ENCODE peak calls at places on chromosomes 2 and 18, in nine cellular contexts. A, P, U, R, E, W, T, I and H are unnamed samples.

GRCh38 chr2:134460583-134460998 is 206.7 kb downstream of the MGAT5 start:
- DNase-seq in A (no peak), W (peak; percentile 86), T (peak; percentile 54), U (peak; percentile 13), R (no peak), P (peak; percentile 35), E (peak; percentile 58), I (peak; percentile 75), H (peak; percentile 54)

GRCh38 chr2:148006249-148007007 is 14.1 kb downstream of the ORC4 start:
- DNase-seq in P (no peak), I (no peak), U (no peak), W (no peak), T (no peak), E (no peak), A (no peak), R (no peak), H (no peak)

GRCh38 chr2:239685556-239685955 is 284.7 kb upstream of the HDAC4 start:
- DNase-seq in W (no peak), P (no peak), R (no peak), U (no peak), I (no peak), E (no peak), T (no peak), A (no peak), H (no peak)

GRCh38 chr2:159000072-159000471 is 31.6 kb downstream of the TANC1 start:
- DNase-seq in R (no peak), T (no peak), A (no peak), P (no peak), U (no peak), I (no peak), W (no peak), E (no peak), H (no peak)

GRCh38 chr18:23215294-23215693 is 80.0 kb downstream of the CABLES1 start:
- DNase-seq in I (no peak), W (no peak), E (no peak), U (no peak), T (no peak), R (no peak), A (no peak), P (no peak), H (no peak)

GRCh38 chr2:65349863-65350262 is 82.5 kb downstream of the SPRED2 start:
- DNase-seq in P (peak; percentile 74), E (peak; percentile 79), T (no peak), A (no peak), I (no peak), U (peak; percentile 60), W (peak; percentile 32), R (no peak), H (no peak)

GRCh38 chr2:241853651-241854341 is 4.9 kb downstream of the PDCD1 start:
- DNase-seq in P (no peak), U (no peak), I (no peak), T (no peak), W (no peak), A (no peak), E (peak; percentile 57), R (no peak), H (no peak)

GRCh38 chr2:158715352-158715751 is 79.8 kb upstream of the DAPL1 start:
- DNase-seq in R (no peak), T (no peak), A (no peak), U (no peak), P (no peak), I (no peak), W (no peak), E (no peak), H (no peak)

GRCh38 chr2:173521450-173522192 is 166.9 kb downstream of the CDCA7 start:
- DNase-seq in E (peak; percentile 8), I (no peak), P (no peak), W (no peak), A (no peak), T (no peak), U (no peak), R (no peak), H (no peak)

GRCh38 chr2:227125506-227125905 is 38.5 kb downstream of the COL4A4 start:
- DNase-seq in U (no peak), E (no peak), I (no peak), R (no peak), W (no peak), P (no peak), A (no peak), T (no peak), H (no peak)

GRCh38 chr2:100416939-100417744 is at the start of gene CHST10:
- DNase-seq in A (peak; percentile 18), I (peak; percentile 72), P (peak; percentile 57), W (peak; percentile 50), R (peak; percentile 14), E (peak; percentile 61), U (peak; percentile 9), T (peak; percentile 81), H (peak; percentile 64)

GRCh38 chr2:64707276-64707675 is 53.6 kb upstream of the SERTAD2 start:
- DNase-seq in I (no peak), A (no peak), U (no peak), P (no peak), R (no peak), W (no peak), T (no peak), E (no peak), H (no peak)

GRCh38 chr2:206832886-206833285 is 67.5 kb downstream of the FASTKD2 start:
- DNase-seq in R (no peak), U (no peak), E (peak; percentile 5), I (no peak), W (no peak), P (no peak), T (no peak), A (no peak), H (no peak)

GRCh38 chr2:236396818-236397350 is 132.7 kb upstream of the ASB18 start:
- DNase-seq in U (no peak), T (no peak), R (no peak), A (no peak), P (no peak), E (no peak), I (no peak), W (no peak), H (no peak)

GRCh38 chr2:24491626-24492282 is 700 bp downstream of the NCOA1 start:
- DNase-seq in I (peak; percentile 60), R (peak; percentile 33), T (peak; percentile 62), U (no peak), E (peak; percentile 32), A (peak; percentile 42), P (peak; percentile 62), W (peak; percentile 50), H (peak; percentile 68)

GRCh38 chr2:217685255-217685605 is 317.6 kb downstream of the TNS1 start:
- DNase-seq in A (no peak), I (no peak), T (no peak), U (peak; percentile 94), P (no peak), E (peak; percentile 82), W (peak; percentile 39), R (no peak), H (no peak)

GRCh38 chr2:38191516-38191915 is 115.6 kb upstream of the CYP1B1 start:
- DNase-seq in W (no peak), U (no peak), A (no peak), P (no peak), R (no peak), E (peak; percentile 36), T (no peak), I (no peak), H (no peak)

GRCh38 chr2:141692829-141693228 is 438.0 kb downstream of the LRP1B start:
- DNase-seq in U (no peak), R (no peak), T (no peak), W (no peak), A (no peak), E (no peak), I (no peak), P (no peak), H (no peak)

GRCh38 chr2:234189230-234189629 is 138.7 kb downstream of the SPP2 start:
- DNase-seq in A (no peak), P (no peak), W (no peak), R (no peak), I (no peak), U (no peak), T (no peak), E (no peak), H (no peak)

GRCh38 chr18:25896178-25896780 is 194.1 kb downstream of the SS18 start:
- DNase-seq in T (no peak), W (no peak), A (no peak), E (peak; percentile 41), U (no peak), I (peak; percentile 63), R (no peak), P (peak; percentile 9), H (peak; percentile 2)

GRCh38 chr18:27298215-27298804 is 113.2 kb upstream of the CHST9 start:
- DNase-seq in T (no peak), E (no peak), I (no peak), P (no peak), W (no peak), A (no peak), U (no peak), R (no peak), H (peak; percentile 3)

GRCh38 chr2:66555511-66556324 is 120.8 kb downstream of the MEIS1 start:
- DNase-seq in R (no peak), A (no peak), T (no peak), U (no peak), I (no peak), E (peak; percentile 22), P (no peak), W (no peak), H (no peak)

GRCh38 chr18:3449702-3450357 is at the start of gene TGIF1:
- DNase-seq in U (no peak), E (peak; percentile 83), A (no peak), R (peak; percentile 42), W (peak; percentile 88), T (peak; percentile 71), P (peak; percentile 77), I (no peak), H (peak; percentile 65)

GRCh38 chr2:169050476-169051240 is 18.7 kb upstream of the DHRS9 start:
- DNase-seq in W (no peak), E (peak; percentile 64), I (no peak), U (no peak), T (no peak), P (no peak), R (no peak), A (no peak), H (no peak)

GRCh38 chr18:28459587-28459986 is 282.7 kb upstream of the CDH2 start:
- DNase-seq in A (no peak), U (peak; percentile 18), W (no peak), R (no peak), P (no peak), E (no peak), T (no peak), I (no peak), H (no peak)

GRCh38 chr18:79459946-79460345 is 64.2 kb downstream of the NFATC1 start:
- DNase-seq in R (no peak), P (no peak), I (no peak), T (no peak), U (no peak), W (no peak), A (no peak), E (peak; percentile 20), H (no peak)

GRCh38 chr2:73985318-73986084 is 791 bp downstream of the TET3 start:
- DNase-seq in P (peak; percentile 54), E (no peak), R (no peak), W (peak; percentile 54), U (no peak), T (no peak), A (no peak), I (peak; percentile 84), H (no peak)

GRCh38 chr2:46801731-46802664 is 113.6 kb downstream of the MCFD2 start:
- DNase-seq in E (peak; percentile 78), P (no peak), I (no peak), U (no peak), A (no peak), T (no peak), R (no peak), W (no peak), H (no peak)

GRCh38 chr2:45018033-45018432 is 8.8 kb upstream of the SIX2 start:
- DNase-seq in R (no peak), E (no peak), U (no peak), I (no peak), W (no peak), T (no peak), A (no peak), P (no peak), H (no peak)

GRCh38 chr18:51734576-51734975 is 537.1 kb upstream of the MEX3C start:
- DNase-seq in A (no peak), U (no peak), R (no peak), I (peak; percentile 23), E (no peak), T (no peak), W (no peak), P (no peak), H (no peak)

GRCh38 chr18:24632158-24632988 is 171.9 kb downstream of the HRH4 start:
- DNase-seq in T (no peak), A (no peak), I (no peak), W (no peak), R (no peak), P (no peak), U (no peak), E (no peak), H (no peak)